ENCODE peak calls at places on chromosomes 12 and 14, in five cellular contexts. I is H9, T is transverse colon, B is heart right ventricle, U is RWPE1. K is an unnamed sample.

GRCh38 chr14:76924363-76925151 is 98.3 kb downstream of the LRRC74A start:
- DNase-seq in I (peak; percentile 95), T (no peak), B (no peak), U (no peak), K (no peak)

GRCh38 chr12:42469355-42470006 is 120.1 kb downstream of the PRICKLE1 start:
- DNase-seq in I (no peak), T (peak; percentile 13), B (no peak), U (no peak), K (no peak)

GRCh38 chr12:88577537-88577936 is 2.7 kb downstream of the KITLG start:
- DNase-seq in I (no peak), T (no peak), B (no peak), U (peak; percentile 45), K (no peak)

GRCh38 chr12:108371801-108372344 is 32.8 kb upstream of the CMKLR1 start:
- DNase-seq in I (no peak), T (no peak), B (no peak), U (no peak), K (no peak)

GRCh38 chr14:99454246-99454645 is 26.4 kb downstream of the SETD3 start:
- DNase-seq in I (no peak), T (no peak), B (no peak), U (no peak), K (no peak)

GRCh38 chr12:57868870-57869609 is 22.5 kb upstream of the CTDSP2 start:
- DNase-seq in I (peak; percentile 79), T (no peak), B (no peak), U (no peak), K (no peak)

GRCh38 chr14:91115986-91116385 is 2.1 kb downstream of the DGLUCY start:
- DNase-seq in I (no peak), T (no peak), B (no peak), U (no peak), K (no peak)

GRCh38 chr12:50614167-50614762 is 109.5 kb downstream of the DIP2B start:
- DNase-seq in I (no peak), T (no peak), B (no peak), U (peak; percentile 82), K (no peak)

GRCh38 chr14:103820908-103821307 is 26.5 kb downstream of the PPP1R13B start:
- DNase-seq in I (no peak), T (no peak), B (no peak), U (no peak), K (no peak)

GRCh38 chr14:86129426-86129825 is 599.5 kb downstream of the FLRT2 start:
- DNase-seq in I (peak; percentile 41), T (no peak), B (no peak), U (no peak), K (no peak)
- TF ChIP-seq CTCF in I (no peak), T (no peak), B (no peak), U (no peak), K (no peak)

GRCh38 chr14:94671870-94672444 is 59.8 kb downstream of the SERPINA3 start:
- DNase-seq in I (no peak), T (no peak), B (no peak), U (no peak), K (no peak)
- TF ChIP-seq CTCF in I (peak; percentile 40), T (no peak), B (no peak), U (no peak), K (no peak)

DNA sequence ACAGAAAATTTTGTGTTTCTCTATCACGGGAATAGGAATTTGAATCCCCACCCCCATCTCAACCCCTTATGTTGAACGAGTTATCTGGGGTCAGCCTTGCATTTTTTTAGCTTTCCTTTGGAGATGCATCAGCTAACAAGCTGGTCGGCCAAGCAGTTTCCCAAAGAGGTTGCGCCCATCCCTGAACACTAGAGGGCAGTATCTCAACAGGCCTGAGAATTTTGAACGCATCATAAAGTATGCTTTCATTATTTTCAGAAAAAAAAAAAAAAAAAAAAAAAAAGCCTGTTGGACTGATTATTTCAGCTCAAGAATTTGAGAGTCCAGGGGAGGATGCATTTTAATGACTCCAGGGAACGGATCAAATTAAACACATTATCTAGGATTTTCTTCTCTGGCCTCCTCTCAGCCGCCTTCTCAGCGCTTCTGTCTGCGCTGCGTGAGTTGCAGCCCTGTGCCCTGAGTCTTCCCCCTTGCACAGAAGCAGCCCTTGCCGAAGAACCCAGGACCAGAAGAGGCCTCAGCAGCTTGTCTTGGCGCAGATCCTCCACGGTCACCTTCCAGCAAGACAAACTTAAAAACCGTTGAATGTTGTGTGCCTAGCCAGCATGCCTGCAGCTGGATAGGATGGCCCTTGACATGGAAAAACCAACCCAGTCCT is 76.5 kb upstream of the GZMB start:
- DNase-seq in I (peak; percentile 55), T (peak; percentile 44), B (peak; percentile 61), U (peak; percentile 33), K (no peak)
- TF ChIP-seq CTCF in I (peak; percentile 88), T (peak; percentile 82), B (peak; percentile 86), U (peak; percentile 88), K (peak; percentile 79)

GRCh38 chr12:14756331-14757143 is 46.7 kb downstream of the WBP11 start:
- DNase-seq in I (peak; percentile 77), T (no peak), B (no peak), U (no peak), K (peak; percentile 42)
- TF ChIP-seq CTCF in I (peak; percentile 75), T (peak; percentile 33), B (peak; percentile 40), U (no peak), K (peak; percentile 64)

GRCh38 chr12:43914391-43914790 is 78.5 kb downstream of the TMEM117 start:
- DNase-seq in I (no peak), T (no peak), B (no peak), U (no peak), K (no peak)
- TF ChIP-seq CTCF in I (no peak), T (no peak), B (no peak), U (no peak), K (no peak)

GRCh38 chr12:105382771-105383632 is 52.5 kb downstream of the C12orf75 start:
- DNase-seq in I (peak; percentile 35), T (no peak), B (peak; percentile 46), U (peak; percentile 80), K (no peak)

GRCh38 chr12:105377077-105377476 is 46.6 kb downstream of the C12orf75 start:
- DNase-seq in I (no peak), T (no peak), B (no peak), U (no peak), K (no peak)

GRCh38 chr12:105384220-105384619 is 53.7 kb downstream of the C12orf75 start:
- DNase-seq in I (no peak), T (no peak), B (no peak), U (no peak), K (no peak)

GRCh38 chr12:105378821-105379400 is 48.4 kb downstream of the C12orf75 start:
- DNase-seq in I (no peak), T (no peak), B (no peak), U (no peak), K (no peak)
- TF ChIP-seq CTCF in I (peak; percentile 41), T (no peak), B (no peak), U (no peak), K (no peak)

GRCh38 chr12:47808574-47809380 is 10.9 kb downstream of the HDAC7 start:
- DNase-seq in I (no peak), T (peak; percentile 38), B (no peak), U (no peak), K (no peak)
- TF ChIP-seq CTCF in I (peak; percentile 40), T (no peak), B (no peak), U (no peak), K (no peak)

GRCh38 chr12:124568431-124569374 is 1.3 kb upstream of the NCOR2 start:
- DNase-seq in I (peak; percentile 71), T (peak; percentile 69), B (peak; percentile 87), U (no peak), K (no peak)
- TF ChIP-seq CTCF in I (peak; percentile 46), T (peak; percentile 34), B (peak; percentile 23), U (peak; percentile 6), K (no peak)

DNA sequence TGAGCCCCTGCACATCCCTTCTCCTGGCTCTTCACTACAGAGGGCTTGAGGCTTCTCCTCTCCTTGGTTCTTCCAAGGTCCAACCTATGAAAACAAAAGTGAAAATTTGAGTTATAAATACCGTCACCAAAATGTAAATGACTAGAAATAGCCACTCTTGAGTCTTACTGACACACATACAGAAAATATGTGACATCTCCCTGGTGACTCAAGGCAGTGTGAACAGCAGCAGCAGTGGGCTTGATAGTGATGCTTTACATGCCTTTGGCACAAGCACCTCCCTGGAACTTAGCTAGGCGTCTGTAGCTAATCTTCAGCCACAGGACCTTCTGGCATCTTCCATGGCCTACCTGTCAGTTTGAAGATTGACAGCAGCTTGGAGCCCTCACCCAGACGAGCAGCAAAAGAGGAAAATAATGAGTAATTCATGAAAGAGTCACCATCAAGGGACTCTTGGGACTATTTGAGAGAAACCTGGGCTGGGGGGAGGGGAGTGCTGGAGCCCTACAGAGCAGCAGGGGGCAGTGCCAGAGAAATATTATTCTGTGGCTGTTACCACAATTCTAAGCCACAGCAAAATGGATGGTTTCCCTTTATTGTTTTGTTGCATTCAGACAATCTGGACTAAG is 158.0 kb downstream of the KCNK10 start:
- DNase-seq in I (no peak), T (no peak), B (no peak), U (no peak), K (no peak)
- TF ChIP-seq CTCF in I (no peak), T (no peak), B (no peak), U (no peak), K (no peak)

GRCh38 chr12:90253142-90253541 is 544.5 kb upstream of the ATP2B1 start:
- DNase-seq in I (no peak), T (no peak), B (no peak), U (no peak), K (no peak)

GRCh38 chr12:90250766-90251165 is 542.1 kb upstream of the ATP2B1 start:
- DNase-seq in I (no peak), T (no peak), B (peak; percentile 54), U (no peak), K (no peak)

GRCh38 chr12:90257927-90258624 is 549.4 kb upstream of the ATP2B1 start:
- DNase-seq in I (no peak), T (no peak), B (no peak), U (no peak), K (no peak)

GRCh38 chr12:90250041-90250440 is 541.4 kb upstream of the ATP2B1 start:
- DNase-seq in I (no peak), T (no peak), B (no peak), U (no peak), K (no peak)

GRCh38 chr12:90253674-90254181 is 545.1 kb upstream of the ATP2B1 start:
- DNase-seq in I (peak; percentile 43), T (peak; percentile 75), B (peak; percentile 39), U (peak; percentile 85), K (no peak)
- TF ChIP-seq CTCF in I (peak; percentile 31), T (no peak), B (no peak), U (peak; percentile 28), K (no peak)

K was measured in mesothelial cell of epicardium.